ENCODE peak calls at places on chromosomes 5 and 9, in four cellular contexts. B, X, F and T are unnamed samples.
A peak's percentile ranks its signal among the peaks of the same experiment; 100 is the strongest.

GRCh38 chr9:86958203-86958602 is 10.9 kb upstream of the GAS1 start:
- DNase-seq in B (no peak), X (no peak), F (no peak), T (no peak)

GRCh38 chr5:111122398-111122797 is 30.2 kb downstream of the WDR36 start:
- DNase-seq in B (no peak), X (no peak), F (no peak), T (no peak)

GRCh38 chr9:21255538-21256212 is 15.9 kb upstream of the IFNA14 start:
- DNase-seq in B (no peak), X (no peak), F (no peak), T (no peak)

GRCh38 chr5:146539973-146540372 is 24.0 kb upstream of the GPR151 start:
- DNase-seq in B (no peak), X (no peak), F (no peak), T (no peak)

GRCh38 chr5:172533399-172534228 is 79.3 kb upstream of the SH3PXD2B start:
- DNase-seq in B (no peak), X (no peak), F (no peak), T (no peak)

GRCh38 chr5:116930628-116931027 is 356.0 kb upstream of the SEMA6A start:
- DNase-seq in B (no peak), X (no peak), F (no peak), T (no peak)

GRCh38 chr5:87210743-87211142 is 56.9 kb upstream of the RASA1 start:
- DNase-seq in B (peak; percentile 9), X (no peak), F (no peak), T (no peak)

GRCh38 chr9:100430286-100430940 is 3.5 kb downstream of the MSANTD3 start:
- DNase-seq in B (no peak), X (no peak), F (no peak), T (no peak)

GRCh38 chr5:157130933-157131332 is 11.7 kb downstream of the MED7 start:
- DNase-seq in B (no peak), X (no peak), F (no peak), T (no peak)

GRCh38 chr9:70427161-70427945 is 12.9 kb upstream of the KLF9 start:
- DNase-seq in B (no peak), X (no peak), F (no peak), T (no peak)

GRCh38 chr9:30301271-30301963 is 2083.0 kb upstream of the ACO1 start:
- DNase-seq in B (no peak), X (no peak), F (no peak), T (no peak)

GRCh38 chr5:59542841-59543825 is 350.4 kb downstream of the PDE4D start:
- DNase-seq in B (no peak), X (no peak), F (peak; percentile 68), T (no peak)

GRCh38 chr5:82312373-82312856 is 34.3 kb upstream of the RPS23 start:
- DNase-seq in B (peak; percentile 32), X (peak; percentile 71), F (peak; percentile 87), T (no peak)

GRCh38 chr9:98468567-98469239 is 213.3 kb upstream of the TBC1D2 start:
- DNase-seq in B (no peak), X (no peak), F (no peak), T (no peak)

GRCh38 chr5:28703651-28704260 is 1665.4 kb upstream of the CDH9 start:
- DNase-seq in B (no peak), X (no peak), F (no peak), T (no peak)

GRCh38 chr5:139660916-139661814 is 13.0 kb downstream of the CXXC5 start:
- DNase-seq in B (no peak), X (no peak), F (peak; percentile 97), T (no peak)

GRCh38 chr9:129570450-129571297 is 50.2 kb downstream of the C9orf50 start:
- DNase-seq in B (no peak), X (no peak), F (peak; percentile 91), T (no peak)

GRCh38 chr5:72459089-72459661 is 48.0 kb downstream of the ZNF366 start:
- DNase-seq in B (no peak), X (no peak), F (no peak), T (no peak)

GRCh38 chr9:131668439-131669233 is 71.2 kb downstream of the RAPGEF1 start:
- DNase-seq in B (peak; percentile 83), X (no peak), F (no peak), T (peak; percentile 72)

GRCh38 chr9:104923289-104923688 is 4.7 kb downstream of the ABCA1 start:
- DNase-seq in B (no peak), X (no peak), F (no peak), T (no peak)

GRCh38 chr5:82307431-82307830 is 29.3 kb upstream of the RPS23 start:
- DNase-seq in B (no peak), X (no peak), F (no peak), T (no peak)

GRCh38 chr9:13113201-13113600 is 166.3 kb downstream of the MPDZ start:
- DNase-seq in B (no peak), X (no peak), F (no peak), T (no peak)

GRCh38 chr5:119055267-119055666 is 15.6 kb upstream of the DMXL1 start:
- DNase-seq in B (no peak), X (no peak), F (no peak), T (no peak)

GRCh38 chr5:130037905-130038304 is 133.6 kb downstream of the CHSY3 start:
- DNase-seq in B (no peak), X (no peak), F (no peak), T (no peak)

GRCh38 chr5:52481216-52481615 is 306.5 kb upstream of the ITGA1 start:
- DNase-seq in B (no peak), X (no peak), F (no peak), T (no peak)

GRCh38 chr5:64347308-64347707 is 158.5 kb upstream of the RGS7BP start:
- DNase-seq in B (no peak), X (no peak), F (no peak), T (no peak)

GRCh38 chr9:96344458-96345180 is 38.9 kb downstream of the SLC35D2 start:
- DNase-seq in B (no peak), X (peak; percentile 5), F (no peak), T (no peak)

GRCh38 chr5:79240561-79240960 is 4.6 kb downstream of the JMY start:
- DNase-seq in B (peak; percentile 23), X (no peak), F (no peak), T (no peak)

GRCh38 chr5:1889321-1890065 is 6.8 kb upstream of the IRX4 start:
- DNase-seq in B (no peak), X (no peak), F (peak; percentile 50), T (no peak)

GRCh38 chr9:128558431-128559310 is 6.3 kb downstream of the SPTAN1 start:
- DNase-seq in B (peak; percentile 22), X (no peak), F (peak; percentile 93), T (peak; percentile 24)

GRCh38 chr9:133506653-133507038 is 18.1 kb downstream of the MYMK start:
- DNase-seq in B (no peak), X (no peak), F (peak; percentile 91), T (no peak)

GRCh38 chr5:87121315-87122170 is 146.1 kb upstream of the RASA1 start:
- DNase-seq in B (peak; percentile 87), X (no peak), F (no peak), T (peak; percentile 5)

GRCh38 chr5:116289276-116289675 is 204.5 kb downstream of the COMMD10 start:
- DNase-seq in B (no peak), X (no peak), F (no peak), T (no peak)

GRCh38 chr5:9269024-9269423 is 276.9 kb downstream of the SEMA5A start:
- DNase-seq in B (no peak), X (no peak), F (no peak), T (no peak)

GRCh38 chr9:19232117-19232829 is 1.8 kb downstream of the DENND4C start:
- DNase-seq in B (peak; percentile 2), X (no peak), F (no peak), T (no peak)

DNA sequence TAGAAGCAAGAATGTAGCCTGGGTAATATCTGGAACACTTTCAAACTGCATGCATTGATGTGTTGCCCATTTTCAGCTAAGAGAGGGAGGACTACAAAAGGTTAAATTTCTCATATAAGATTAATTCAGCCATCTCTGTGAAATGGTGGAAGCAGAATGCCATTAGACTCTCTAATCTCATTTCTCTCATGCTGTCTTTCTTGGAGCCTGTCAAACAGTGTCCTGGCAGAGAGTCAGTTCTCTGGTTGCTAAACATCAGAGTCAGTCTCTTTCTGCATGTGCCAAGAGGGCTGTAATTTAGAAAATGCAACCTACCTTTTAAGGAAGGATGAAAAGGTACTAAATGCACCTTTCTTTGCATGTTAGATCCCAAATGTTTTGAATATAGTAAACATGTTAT is 910 bp upstream of the GARNL3 start:
- DNase-seq in B (no peak), X (no peak), F (no peak), T (no peak)
- H3K4me3 ChIP-seq in B (no peak overlapping the region), X (no peak overlapping the region), F (no peak overlapping the region), T (no peak overlapping the region)

GRCh38 chr5:107457138-107457537 is 213.6 kb downstream of the EFNA5 start:
- DNase-seq in B (no peak), X (no peak), F (no peak), T (no peak)

GRCh38 chr5:107458322-107458721 is 212.4 kb downstream of the EFNA5 start:
- DNase-seq in B (no peak), X (no peak), F (no peak), T (no peak)

GRCh38 chr5:107457881-107458280 is 212.9 kb downstream of the EFNA5 start:
- DNase-seq in B (no peak), X (no peak), F (no peak), T (no peak)

GRCh38 chr5:107456281-107456715 is 214.4 kb downstream of the EFNA5 start:
- DNase-seq in B (no peak), X (no peak), F (no peak), T (no peak)

GRCh38 chr5:107455111-107455544 is 215.6 kb downstream of the EFNA5 start:
- DNase-seq in B (no peak), X (peak; percentile 46), F (no peak), T (no peak)
- H3K4me1 ChIP-seq in B (no peaks in the 10 kb centered on the region), X (peaks cover 22% of the 10 kb centered on the region), F (no peaks in the 10 kb centered on the region), T (no peaks in the 10 kb centered on the region)

GRCh38 chr9:136663311-136663679 is 579 bp downstream of the EGFL7 start:
- DNase-seq in B (no peak), X (no peak), F (no peak), T (no peak)

GRCh38 chr9:136660971-136661540 is 1.7 kb upstream of the EGFL7 start:
- DNase-seq in B (no peak), X (no peak), F (no peak), T (no peak)

GRCh38 chr9:136662326-136662655 is 425 bp upstream of the EGFL7 start:
- DNase-seq in B (no peak), X (no peak), F (no peak), T (no peak)

GRCh38 chr9:136662656-136663310 is at the start of gene EGFL7:
- DNase-seq in B (no peak), X (no peak), F (no peak), T (no peak)

DNA sequence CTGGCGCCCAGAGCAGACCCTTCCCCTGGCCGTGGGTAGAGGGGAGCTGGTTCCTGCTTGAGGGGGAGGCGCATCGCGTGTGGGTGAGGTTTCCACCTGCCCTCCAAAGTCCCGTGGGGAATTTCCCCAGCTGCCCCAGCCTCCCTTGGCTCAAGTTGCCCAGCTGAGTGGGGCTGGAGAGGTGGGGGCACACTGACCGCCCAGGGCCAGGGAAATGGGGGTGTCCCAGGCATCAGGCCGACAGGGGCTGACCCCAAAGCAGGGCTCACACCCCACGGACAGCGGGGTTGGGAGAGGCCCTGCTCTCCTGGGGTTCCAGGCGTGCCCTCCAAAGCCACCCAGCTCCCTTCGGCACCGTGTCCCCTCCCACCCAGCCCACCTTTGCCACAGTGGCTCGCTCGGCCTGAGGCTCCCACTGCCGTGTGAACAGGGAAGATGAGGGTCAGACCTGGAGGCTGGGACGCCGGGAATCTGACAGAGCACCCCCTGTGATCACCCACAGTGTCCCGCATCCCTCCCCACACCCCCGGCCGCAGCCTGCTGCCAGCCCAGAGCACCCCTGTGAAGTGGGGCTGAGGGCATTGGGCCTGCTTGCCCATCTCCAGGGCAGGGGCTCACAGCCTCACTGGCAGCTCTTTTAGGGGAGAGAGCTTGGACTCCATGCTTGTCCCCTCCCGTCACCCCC is 933 bp upstream of the EGFL7 start:
- DNase-seq in B (no peak), X (no peak), F (no peak), T (no peak)
- H3K4me3 ChIP-seq in B (no peak overlapping the region), X (no peak overlapping the region), F (no peak overlapping the region), T (no peak overlapping the region)

GRCh38 chr5:134088994-134089560 is 25.4 kb upstream of the TCF7 start:
- DNase-seq in B (no peak), X (no peak), F (no peak), T (no peak)
- H3K4me1 ChIP-seq in B (peaks cover 76% of the 10 kb centered on the region), X (peaks cover 10% of the 10 kb centered on the region), F (no peaks in the 10 kb centered on the region), T (peaks cover 76% of the 10 kb centered on the region)